ENCODE peak calls at places on chromosome 18, in ten cellular contexts. One of them, this sample, is unnamed.

GRCh38 chr18:56606623-56607022 is 31.8 kb downstream of the TXNL1 start:
- DNase-seq in colonic mucosa: no peak
- DNase-seq in Peyer's patch: no peak
- DNase-seq in lower lobe of right lung: no peak
- DNase-seq in GM23338: no peak
- DNase-seq in sigmoid colon: no peak
- DNase-seq in aorta: no peak
- DNase-seq in IMR-90: no peak
- DNase-seq in BJ: no peak
- DNase-seq in cardiac muscle cell: no peak
- DNase-seq in this sample: no peak

GRCh38 chr18:12394428-12394827 is 13.3 kb upstream of the PRELID3A start:
- DNase-seq in colonic mucosa: no peak
- DNase-seq in Peyer's patch: peak; percentile 49
- DNase-seq in lower lobe of right lung: no peak
- DNase-seq in GM23338: peak; percentile 67
- DNase-seq in sigmoid colon: peak; percentile 37
- DNase-seq in aorta: no peak
- DNase-seq in IMR-90: no peak
- DNase-seq in BJ: no peak
- DNase-seq in cardiac muscle cell: peak; percentile 19
- DNase-seq in this sample: peak; percentile 48

GRCh38 chr18:21868770-21869169 is 128.2 kb downstream of the MIB1 start:
- DNase-seq in colonic mucosa: no peak
- DNase-seq in Peyer's patch: no peak
- DNase-seq in lower lobe of right lung: no peak
- DNase-seq in GM23338: no peak
- DNase-seq in sigmoid colon: no peak
- DNase-seq in aorta: no peak
- DNase-seq in IMR-90: no peak
- DNase-seq in BJ: no peak
- DNase-seq in cardiac muscle cell: no peak
- DNase-seq in this sample: no peak

GRCh38 chr18:77056399-77057015 is 76.1 kb downstream of the MBP start:
- DNase-seq in colonic mucosa: peak; percentile 66
- DNase-seq in Peyer's patch: peak; percentile 77
- DNase-seq in lower lobe of right lung: peak; percentile 81
- DNase-seq in GM23338: no peak
- DNase-seq in sigmoid colon: no peak
- DNase-seq in aorta: no peak
- DNase-seq in IMR-90: no peak
- DNase-seq in BJ: no peak
- DNase-seq in cardiac muscle cell: no peak
- DNase-seq in this sample: peak; percentile 44

GRCh38 chr18:361941-362913 is 94.4 kb upstream of the THOC1 start:
- DNase-seq in colonic mucosa: no peak
- DNase-seq in Peyer's patch: peak; percentile 48
- DNase-seq in lower lobe of right lung: no peak
- DNase-seq in GM23338: peak; percentile 28
- DNase-seq in sigmoid colon: peak; percentile 78
- DNase-seq in aorta: peak; percentile 68
- DNase-seq in IMR-90: peak; percentile 81
- DNase-seq in BJ: peak; percentile 97
- DNase-seq in cardiac muscle cell: peak; percentile 53
- DNase-seq in this sample: no peak

GRCh38 chr18:44592639-44593038 is 88.0 kb upstream of the SETBP1 start:
- DNase-seq in colonic mucosa: no peak
- DNase-seq in Peyer's patch: no peak
- DNase-seq in lower lobe of right lung: no peak
- DNase-seq in GM23338: no peak
- DNase-seq in sigmoid colon: no peak
- DNase-seq in aorta: no peak
- DNase-seq in IMR-90: peak; percentile 70
- DNase-seq in BJ: peak; percentile 35
- DNase-seq in cardiac muscle cell: peak; percentile 55
- DNase-seq in this sample: no peak

GRCh38 chr18:72828601-72829000 is 39.2 kb downstream of the NETO1 start:
- DNase-seq in colonic mucosa: no peak
- DNase-seq in Peyer's patch: no peak
- DNase-seq in lower lobe of right lung: no peak
- DNase-seq in GM23338: no peak
- DNase-seq in sigmoid colon: no peak
- DNase-seq in aorta: no peak
- DNase-seq in IMR-90: no peak
- DNase-seq in BJ: no peak
- DNase-seq in cardiac muscle cell: no peak
- DNase-seq in this sample: no peak

GRCh38 chr18:55314615-55315237 is 273.3 kb downstream of the TCF4 start:
- DNase-seq in colonic mucosa: no peak
- DNase-seq in Peyer's patch: no peak
- DNase-seq in lower lobe of right lung: no peak
- DNase-seq in GM23338: peak; percentile 45
- DNase-seq in sigmoid colon: no peak
- DNase-seq in aorta: no peak
- DNase-seq in IMR-90: no peak
- DNase-seq in BJ: no peak
- DNase-seq in cardiac muscle cell: no peak
- DNase-seq in this sample: no peak

GRCh38 chr18:8479826-8480225 is 129.4 kb upstream of the RAB12 start:
- DNase-seq in colonic mucosa: no peak
- DNase-seq in Peyer's patch: peak; percentile 27
- DNase-seq in lower lobe of right lung: no peak
- DNase-seq in GM23338: no peak
- DNase-seq in sigmoid colon: no peak
- DNase-seq in aorta: no peak
- DNase-seq in IMR-90: no peak
- DNase-seq in BJ: no peak
- DNase-seq in cardiac muscle cell: no peak
- DNase-seq in this sample: no peak

GRCh38 chr18:61062241-61062640 is 271.0 kb upstream of the CDH20 start:
- DNase-seq in colonic mucosa: no peak
- DNase-seq in Peyer's patch: no peak
- DNase-seq in lower lobe of right lung: no peak
- DNase-seq in GM23338: no peak
- DNase-seq in sigmoid colon: no peak
- DNase-seq in aorta: no peak
- DNase-seq in IMR-90: no peak
- DNase-seq in BJ: no peak
- DNase-seq in cardiac muscle cell: no peak
- DNase-seq in this sample: no peak

GRCh38 chr18:45829896-45830295 is 4.4 kb downstream of the SIGLEC15 start:
- DNase-seq in colonic mucosa: no peak
- DNase-seq in Peyer's patch: no peak
- DNase-seq in lower lobe of right lung: no peak
- DNase-seq in GM23338: no peak
- DNase-seq in sigmoid colon: no peak
- DNase-seq in aorta: no peak
- DNase-seq in IMR-90: no peak
- DNase-seq in BJ: no peak
- DNase-seq in cardiac muscle cell: no peak
- DNase-seq in this sample: no peak
- H3K27me3 ChIP-seq in colonic mucosa: no peaks in the 10 kb centered on the region
- H3K27me3 ChIP-seq in Peyer's patch: no peaks in the 10 kb centered on the region
- H3K27me3 ChIP-seq in lower lobe of right lung: peaks cover 4% of the 10 kb centered on the region
- H3K27me3 ChIP-seq in GM23338: no peaks in the 10 kb centered on the region
- H3K27me3 ChIP-seq in sigmoid colon: peaks cover 21% of the 10 kb centered on the region
- H3K27me3 ChIP-seq in aorta: no peaks in the 10 kb centered on the region
- H3K27me3 ChIP-seq in IMR-90: no peaks in the 10 kb centered on the region
- H3K27me3 ChIP-seq in BJ: no peaks in the 10 kb centered on the region
- H3K27me3 ChIP-seq in cardiac muscle cell: no peaks in the 10 kb centered on the region
- H3K27me3 ChIP-seq in this sample: no peaks in the 10 kb centered on the region

GRCh38 chr18:46570134-46570533 is 86.9 kb downstream of the LOXHD1 start:
- DNase-seq in colonic mucosa: no peak
- DNase-seq in Peyer's patch: no peak
- DNase-seq in lower lobe of right lung: no peak
- DNase-seq in GM23338: no peak
- DNase-seq in sigmoid colon: no peak
- DNase-seq in aorta: no peak
- DNase-seq in IMR-90: no peak
- DNase-seq in BJ: no peak
- DNase-seq in cardiac muscle cell: no peak
- DNase-seq in this sample: no peak
- H3K27me3 ChIP-seq in colonic mucosa: no peaks in the 10 kb centered on the region
- H3K27me3 ChIP-seq in Peyer's patch: no peaks in the 10 kb centered on the region
- H3K27me3 ChIP-seq in lower lobe of right lung: no peaks in the 10 kb centered on the region
- H3K27me3 ChIP-seq in GM23338: no peaks in the 10 kb centered on the region
- H3K27me3 ChIP-seq in sigmoid colon: no peaks in the 10 kb centered on the region
- H3K27me3 ChIP-seq in aorta: no peaks in the 10 kb centered on the region
- H3K27me3 ChIP-seq in IMR-90: no peaks in the 10 kb centered on the region
- H3K27me3 ChIP-seq in BJ: no peaks in the 10 kb centered on the region
- H3K27me3 ChIP-seq in cardiac muscle cell: no peaks in the 10 kb centered on the region
- H3K27me3 ChIP-seq in this sample: no peaks in the 10 kb centered on the region

GRCh38 chr18:79937103-79937860 is 14.2 kb downstream of the SLC66A2 start:
- DNase-seq in colonic mucosa: peak; percentile 19
- DNase-seq in Peyer's patch: peak; percentile 25
- DNase-seq in lower lobe of right lung: peak; percentile 32
- DNase-seq in GM23338: no peak
- DNase-seq in sigmoid colon: peak; percentile 18
- DNase-seq in aorta: peak; percentile 5
- DNase-seq in IMR-90: no peak
- DNase-seq in BJ: no peak
- DNase-seq in cardiac muscle cell: no peak
- DNase-seq in this sample: no peak
- H3K27me3 ChIP-seq in colonic mucosa: no peaks in the 10 kb centered on the region
- H3K27me3 ChIP-seq in Peyer's patch: no peaks in the 10 kb centered on the region
- H3K27me3 ChIP-seq in lower lobe of right lung: no peaks in the 10 kb centered on the region
- H3K27me3 ChIP-seq in GM23338: no peaks in the 10 kb centered on the region
- H3K27me3 ChIP-seq in sigmoid colon: no peaks in the 10 kb centered on the region
- H3K27me3 ChIP-seq in aorta: no peaks in the 10 kb centered on the region
- H3K27me3 ChIP-seq in IMR-90: no peaks in the 10 kb centered on the region
- H3K27me3 ChIP-seq in BJ: no peaks in the 10 kb centered on the region
- H3K27me3 ChIP-seq in cardiac muscle cell: no peaks in the 10 kb centered on the region
- H3K27me3 ChIP-seq in this sample: no peaks in the 10 kb centered on the region

GRCh38 chr18:78971511-78972245 is 7.9 kb upstream of the SALL3 start:
- DNase-seq in colonic mucosa: no peak
- DNase-seq in Peyer's patch: no peak
- DNase-seq in lower lobe of right lung: no peak
- DNase-seq in GM23338: no peak
- DNase-seq in sigmoid colon: no peak
- DNase-seq in aorta: no peak
- DNase-seq in IMR-90: no peak
- DNase-seq in BJ: no peak
- DNase-seq in cardiac muscle cell: no peak
- DNase-seq in this sample: no peak

GRCh38 chr18:78973357-78974083 is 6.1 kb upstream of the SALL3 start:
- DNase-seq in colonic mucosa: no peak
- DNase-seq in Peyer's patch: no peak
- DNase-seq in lower lobe of right lung: no peak
- DNase-seq in GM23338: no peak
- DNase-seq in sigmoid colon: no peak
- DNase-seq in aorta: no peak
- DNase-seq in IMR-90: no peak
- DNase-seq in BJ: no peak
- DNase-seq in cardiac muscle cell: no peak
- DNase-seq in this sample: no peak

GRCh38 chr18:78970774-78971333 is 8.8 kb upstream of the SALL3 start:
- DNase-seq in colonic mucosa: no peak
- DNase-seq in Peyer's patch: no peak
- DNase-seq in lower lobe of right lung: no peak
- DNase-seq in GM23338: no peak
- DNase-seq in sigmoid colon: no peak
- DNase-seq in aorta: no peak
- DNase-seq in IMR-90: no peak
- DNase-seq in BJ: no peak
- DNase-seq in cardiac muscle cell: no peak
- DNase-seq in this sample: no peak

GRCh38 chr18:78972930-78973331 is 6.7 kb upstream of the SALL3 start:
- DNase-seq in colonic mucosa: no peak
- DNase-seq in Peyer's patch: no peak
- DNase-seq in lower lobe of right lung: no peak
- DNase-seq in GM23338: peak; percentile 40
- DNase-seq in sigmoid colon: no peak
- DNase-seq in aorta: no peak
- DNase-seq in IMR-90: no peak
- DNase-seq in BJ: no peak
- DNase-seq in cardiac muscle cell: no peak
- DNase-seq in this sample: no peak

DNA sequence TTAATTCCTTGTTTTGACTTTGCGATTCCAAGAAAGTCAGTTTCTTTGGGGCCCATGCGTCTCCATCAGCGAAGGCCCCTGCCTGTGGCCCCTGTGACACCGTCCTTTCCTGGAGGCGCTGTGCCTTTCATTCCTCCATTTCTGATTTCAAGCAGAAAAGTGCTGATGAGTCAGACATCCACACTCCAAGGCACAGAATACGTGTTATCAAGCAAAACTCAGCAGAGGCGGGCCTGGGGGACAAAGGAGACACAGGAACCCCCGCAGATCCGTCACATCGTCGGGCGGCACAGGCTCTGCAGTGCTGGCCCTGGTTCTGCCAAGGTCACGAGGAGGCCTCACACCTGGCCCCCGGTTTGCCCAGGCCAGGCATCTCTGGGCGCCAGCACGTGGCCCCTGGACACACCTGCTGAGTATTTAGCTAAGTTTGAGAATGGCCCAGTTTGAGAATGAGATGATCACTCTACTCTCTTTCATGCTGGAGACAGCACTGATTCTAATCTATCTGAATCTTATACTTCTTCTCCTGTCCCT is 7.2 kb upstream of the SALL3 start:
- DNase-seq in colonic mucosa: no peak
- DNase-seq in Peyer's patch: no peak
- DNase-seq in lower lobe of right lung: no peak
- DNase-seq in GM23338: no peak
- DNase-seq in sigmoid colon: no peak
- DNase-seq in aorta: no peak
- DNase-seq in IMR-90: no peak
- DNase-seq in BJ: no peak
- DNase-seq in cardiac muscle cell: no peak
- DNase-seq in this sample: no peak
- H3K27me3 ChIP-seq in colonic mucosa: peaks cover 50% of the 10 kb centered on the region
- H3K27me3 ChIP-seq in Peyer's patch: no peaks in the 10 kb centered on the region
- H3K27me3 ChIP-seq in lower lobe of right lung: peaks cover 74% of the 10 kb centered on the region
- H3K27me3 ChIP-seq in GM23338: peaks cover 83% of the 10 kb centered on the region
- H3K27me3 ChIP-seq in sigmoid colon: peaks cover 91% of the 10 kb centered on the region
- H3K27me3 ChIP-seq in aorta: no peaks in the 10 kb centered on the region
- H3K27me3 ChIP-seq in IMR-90: peaks cover 41% of the 10 kb centered on the region
- H3K27me3 ChIP-seq in BJ: peaks cover 18% of the 10 kb centered on the region
- H3K27me3 ChIP-seq in cardiac muscle cell: peaks cover 99% of the 10 kb centered on the region
- H3K27me3 ChIP-seq in this sample: no peaks in the 10 kb centered on the region

DNA sequence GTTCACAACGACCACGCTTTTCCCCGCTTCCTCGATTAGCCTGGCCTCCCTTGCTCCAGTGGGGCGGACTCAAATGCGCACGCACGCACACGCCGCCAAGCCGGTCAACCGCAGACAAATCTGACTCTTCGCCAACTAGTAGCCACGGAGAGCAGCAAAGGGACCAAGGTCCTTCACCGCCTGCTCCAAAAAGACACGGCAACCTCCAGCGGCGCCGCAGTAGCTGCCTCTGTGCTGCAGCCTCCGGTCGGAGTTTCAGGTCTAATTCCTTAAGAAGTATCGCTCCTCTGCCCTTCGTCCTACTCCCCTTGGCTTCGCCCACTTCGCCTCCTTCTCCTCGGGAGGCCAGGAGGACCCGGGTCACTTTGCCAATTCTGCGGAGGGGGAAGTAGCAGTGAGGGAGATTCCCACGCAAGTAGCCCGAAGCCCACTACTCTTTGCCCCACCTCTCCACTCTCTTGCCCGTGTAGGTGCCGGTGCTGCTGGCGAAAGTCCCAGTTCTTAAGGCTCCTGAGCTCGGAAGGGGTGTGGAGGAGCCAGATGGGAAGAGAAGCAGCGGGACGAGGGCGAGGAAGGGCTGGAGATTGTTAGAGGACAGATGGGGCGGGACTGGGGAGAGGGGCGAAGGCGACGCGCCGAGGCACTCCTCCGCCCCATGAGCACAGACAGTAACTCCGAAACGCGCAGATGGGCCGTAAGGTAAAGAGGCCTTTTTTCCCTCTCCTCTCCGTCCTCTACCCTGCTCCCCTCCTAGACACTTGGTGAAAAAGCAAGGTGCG is 615 bp downstream of the AKAIN1 start:
- DNase-seq in colonic mucosa: no peak
- DNase-seq in Peyer's patch: no peak
- DNase-seq in lower lobe of right lung: no peak
- DNase-seq in GM23338: peak; percentile 74
- DNase-seq in sigmoid colon: no peak
- DNase-seq in aorta: no peak
- DNase-seq in IMR-90: no peak
- DNase-seq in BJ: no peak
- DNase-seq in cardiac muscle cell: peak; percentile 31
- DNase-seq in this sample: no peak
- H3K27me3 ChIP-seq in colonic mucosa: peaks cover 9% of the 10 kb centered on the region
- H3K27me3 ChIP-seq in Peyer's patch: no peaks in the 10 kb centered on the region
- H3K27me3 ChIP-seq in lower lobe of right lung: peaks cover 62% of the 10 kb centered on the region
- H3K27me3 ChIP-seq in GM23338: peaks cover 82% of the 10 kb centered on the region
- H3K27me3 ChIP-seq in sigmoid colon: peaks cover 66% of the 10 kb centered on the region
- H3K27me3 ChIP-seq in aorta: no peaks in the 10 kb centered on the region
- H3K27me3 ChIP-seq in IMR-90: peaks cover 6% of the 10 kb centered on the region
- H3K27me3 ChIP-seq in BJ: no peaks in the 10 kb centered on the region
- H3K27me3 ChIP-seq in cardiac muscle cell: peaks cover 95% of the 10 kb centered on the region
- H3K27me3 ChIP-seq in this sample: no peaks in the 10 kb centered on the region

This sample was measured in Karpas-422.